ENCODE peak calls at places on chromosomes 7 and 10, in four cellular contexts. J is activated CD4-positive, alpha-beta T cell treated with anti-CD3 and anti-CD28 coated beads, Interleukin-2, amount 50 U/mL, for 48 hours; E is NCI-H345; O is CD4-positive, alpha-beta T cell. I is an unnamed sample.

GRCh38 chr10:114486938-114487814 is 82.9 kb upstream of the AFAP1L2 start:
- DNase-seq in E (peak), O (no peak), J (no peak), I (no peak)

GRCh38 chr10:113091921-113092320 is 141.9 kb downstream of the TCF7L2 start:
- DNase-seq in O (no peak), J (no peak), E (no peak), I (no peak)

GRCh38 chr10:46325021-46325420 is 38.2 kb downstream of the ANTXRL start:
- DNase-seq in E (no peak), O (no peak), J (no peak), I (no peak)

GRCh38 chr10:79051766-79052165 is 17.0 kb upstream of the ZMIZ1 start:
- DNase-seq in O (no peak), E (no peak), J (no peak), I (no peak)

GRCh38 chr10:63236113-63236935 is 103.2 kb downstream of the NRBF2 start:
- DNase-seq in O (no peak), J (no peak), E (no peak), I (no peak)

GRCh38 chr7:50610521-50611277 is 45.5 kb upstream of the DDC start:
- DNase-seq in O (no peak), E (no peak), J (peak), I (no peak)

GRCh38 chr7:644381-645305 is 81.9 kb upstream of the DNAAF5 start:
- DNase-seq in E (no peak), J (no peak), O (no peak), I (no peak)

GRCh38 chr10:17617031-17617911 is at the start of gene HACD1:
- DNase-seq in E (peak), J (peak), O (peak), I (peak)

GRCh38 chr7:45594780-45595535 is 20.8 kb downstream of the ADCY1 start:
- DNase-seq in J (no peak), E (no peak), O (no peak), I (no peak)

GRCh38 chr7:96120856-96121255 is 201.0 kb downstream of the SLC25A13 start:
- DNase-seq in E (no peak), O (no peak), J (no peak), I (no peak)

GRCh38 chr7:11424006-11424405 is 408.0 kb downstream of the THSD7A start:
- DNase-seq in J (no peak), E (no peak), O (no peak), I (no peak)

GRCh38 chr7:132656846-132657776 is 80.8 kb upstream of the PLXNA4 start:
- DNase-seq in O (no peak), E (no peak), J (peak), I (no peak)

GRCh38 chr7:118572604-118573003 is 348.1 kb downstream of the ANKRD7 start:
- DNase-seq in O (no peak), E (no peak), J (no peak), I (no peak)

GRCh38 chr10:121803611-121804010 is 124.2 kb downstream of the ATE1 start:
- DNase-seq in O (no peak), E (no peak), J (no peak), I (no peak)